ENCODE peak calls at places on chromosomes 11 and 22, in seven cellular contexts. Z is fibroblast of lung, E is psoas muscle, N is ascending aorta, B is progenitor cell of endocrine pancreas, H is hepatocyte, J is spleen. Y is an unnamed sample.

GRCh38 chr11:94493146-94493442 is 550 bp downstream of the MRE11 start:
- DNase-seq in E (no peak), J (no peak), B (no peak), Z (no peak), N (no peak), H (no peak), Y (no peak)

GRCh38 chr11:13220148-13220547 is 57.4 kb upstream of the BMAL1 start:
- DNase-seq in E (no peak), N (no peak), B (no peak), H (no peak), J (no peak), Z (no peak), Y (no peak)

GRCh38 chr11:2471048-2471803 is 26.4 kb downstream of the KCNQ1 start:
- DNase-seq in E (no peak), H (no peak), N (no peak), J (no peak), B (no peak), Z (no peak), Y (no peak)

GRCh38 chr11:71241721-71242259 is 10.6 kb downstream of the SHANK2 start:
- DNase-seq in H (no peak), J (peak; percentile 34), E (no peak), Z (no peak), B (no peak), N (peak; percentile 33), Y (no peak)

GRCh38 chr11:33437529-33437928 is 180.3 kb downstream of the HIPK3 start:
- DNase-seq in B (no peak), Z (no peak), N (no peak), J (no peak), E (no peak), H (peak; percentile 22), Y (no peak)

GRCh38 chr11:15565846-15566245 is 451.1 kb downstream of the INSC start:
- DNase-seq in J (no peak), Z (no peak), E (no peak), N (no peak), B (no peak), H (no peak), Y (no peak)

GRCh38 chr11:96315476-96315875 is 27.5 kb downstream of the MAML2 start:
- DNase-seq in E (no peak), J (no peak), B (no peak), N (no peak), Z (no peak), H (no peak), Y (no peak)

GRCh38 chr11:59614277-59615131 is 1.1 kb downstream of the OSBP start:
- DNase-seq in E (no peak), H (peak; percentile 4), N (no peak), Z (no peak), J (no peak), B (no peak), Y (peak; percentile 5)

GRCh38 chr22:36507518-36508010 is 724 bp upstream of the FOXRED2 start:
- DNase-seq in E (no peak), Z (no peak), N (no peak), B (no peak), H (no peak), J (no peak), Y (no peak)
- TF ChIP-seq CTCF in E (no peak), Z (no peak), N (no peak), B (no peak), H (no peak), J (no peak), Y (no peak)

DNA sequence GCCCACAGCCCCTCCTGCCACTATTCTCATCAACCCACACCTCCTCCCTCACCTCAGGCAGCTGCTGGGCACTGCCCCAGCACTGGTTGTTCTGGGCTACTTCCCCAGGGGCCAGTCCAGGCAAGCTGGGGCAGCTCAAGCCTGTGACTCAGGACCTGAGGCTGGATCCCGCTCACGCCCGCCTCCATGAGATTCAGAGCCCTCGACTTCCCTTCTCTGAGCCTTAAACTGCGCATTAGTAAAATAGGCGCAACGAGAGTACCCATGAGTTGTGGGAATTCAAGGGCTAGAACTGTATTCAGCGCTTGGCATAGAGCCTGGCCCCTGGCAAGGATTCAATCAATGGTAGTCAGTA is 833 bp upstream of the CD82 start:
- DNase-seq in N (peak; percentile 97), B (no peak), J (peak; percentile 90), Z (peak; percentile 84), E (peak; percentile 96), H (peak; percentile 79), Y (peak; percentile 96)
- TF ChIP-seq CTCF in N (no peak), B (no peak), J (no peak), Z (no peak), E (no peak), H (no peak), Y (no peak)

DNA sequence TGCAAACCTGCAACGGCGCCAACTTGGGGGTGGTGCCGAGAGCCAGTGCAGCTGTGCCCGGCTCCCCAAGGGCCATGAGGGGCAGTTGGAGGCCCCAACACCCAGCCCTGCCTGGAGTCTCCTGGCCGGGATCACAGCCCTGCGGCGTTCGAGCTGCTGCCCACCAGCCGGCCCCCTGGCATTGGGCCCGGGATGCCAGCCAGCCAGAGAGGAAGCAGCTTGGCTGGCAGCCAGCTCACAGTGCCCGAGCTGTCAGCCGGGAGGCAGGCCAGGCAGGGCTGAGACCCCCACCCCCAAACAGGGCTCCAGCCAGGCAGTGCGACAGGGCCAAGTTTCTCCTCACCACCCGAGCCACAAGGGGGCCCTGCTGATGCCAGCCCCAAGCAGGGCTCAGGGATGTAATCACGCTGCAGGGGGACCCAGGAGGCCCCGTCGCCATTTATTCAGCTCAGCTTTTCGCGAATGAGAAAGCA is 26.0 kb upstream of the TCF20 start:
- DNase-seq in Z (no peak), E (no peak), N (no peak), H (peak; percentile 53), B (no peak), J (no peak), Y (peak; percentile 44)
- TF ChIP-seq CTCF in Z (peak; percentile 17), E (no peak), N (no peak), H (no peak), B (no peak), J (peak; percentile 26), Y (no peak)

GRCh38 chr11:68641880-68642279 is 42.5 kb upstream of the GAL start:
- DNase-seq in B (no peak), E (no peak), J (no peak), Z (no peak), H (no peak), N (no peak), Y (no peak)

GRCh38 chr11:68646832-68647231 is 37.5 kb upstream of the GAL start:
- DNase-seq in N (no peak), J (no peak), Z (no peak), H (no peak), B (no peak), E (no peak), Y (no peak)

GRCh38 chr11:68643576-68643975 is 40.8 kb upstream of the GAL start:
- DNase-seq in Z (peak; percentile 17), N (no peak), B (no peak), J (no peak), H (peak; percentile 5), E (no peak), Y (no peak)
- TF ChIP-seq CTCF in Z (no peak), N (no peak), B (no peak), J (no peak), H (no peak), E (no peak), Y (no peak)

Y was measured in MCF 10A.